ENCODE peak calls at places on chromosomes 4 and X, in five cellular contexts. G is mesenchymal stem cell, M is H9, I is neuronal stem cell, S is H1. F is an unnamed sample.

GRCh38 chrX:53320543-53321215 is 39.3 kb upstream of the IQSEC2 start:
- DNase-seq in S (no peak), M (no peak), I (no peak), G (no peak), F (no peak)

GRCh38 chr4:5750052-5750950 is 39.3 kb downstream of the EVC start:
- DNase-seq in G (peak), I (no peak), S (no peak), M (no peak), F (no peak)

GRCh38 chrX:70176938-70177533 is at the start of gene DGAT2L6:
- DNase-seq in M (no peak), G (no peak), S (no peak), I (no peak), F (no peak)

GRCh38 chr4:55214172-55214571 is 88.8 kb upstream of the KDR start:
- DNase-seq in M (no peak), I (no peak), S (no peak), G (peak), F (no peak)

GRCh38 chr4:43607827-43608461 is 715.4 kb downstream of the GRXCR1 start:
- DNase-seq in S (no peak), I (no peak), M (no peak), G (no peak), F (no peak)

GRCh38 chr4:153222162-153222789 is 18.0 kb downstream of the TRIM2 start:
- DNase-seq in S (no peak), G (peak), M (peak), I (peak), F (peak)

GRCh38 chr4:25043548-25043947 is 12.8 kb upstream of the LGI2 start:
- DNase-seq in S (no peak), G (no peak), I (no peak), M (no peak), F (no peak)

GRCh38 chrX:50996930-50997329 is 86.4 kb downstream of the BMP15 start:
- DNase-seq in M (peak), I (no peak), G (no peak), S (no peak), F (no peak)

GRCh38 chr4:3829954-3830773 is 64.0 kb downstream of the ADRA2C start:
- DNase-seq in I (peak), G (no peak), S (no peak), M (peak), F (no peak)

GRCh38 chr4:165440415-165440882 is 61.6 kb downstream of the CPE start:
- DNase-seq in M (no peak), G (peak), I (no peak), S (no peak), F (peak)

GRCh38 chr4:39446842-39447573 is 11.7 kb downstream of the RPL9 start:
- DNase-seq in S (peak), I (peak), G (peak), M (peak), F (peak)

GRCh38 chrX:130915302-130915701 is 12.3 kb upstream of the ENOX2 start:
- DNase-seq in G (peak), S (no peak), I (no peak), M (no peak), F (no peak)

GRCh38 chr4:75547647-75548387 is 8.0 kb upstream of the ODAPH start:
- DNase-seq in M (no peak), I (no peak), S (no peak), G (peak), F (peak)

GRCh38 chrX:6778547-6779231 is 243.8 kb upstream of the VCX3A start:
- DNase-seq in I (no peak), G (no peak), M (peak), S (no peak), F (no peak)

GRCh38 chr4:6695660-6696581 is 2.2 kb downstream of the S100P start:
- DNase-seq in S (no peak), G (peak), M (no peak), I (no peak), F (peak)

GRCh38 chr4:73213917-73214663 is 44.5 kb downstream of the ANKRD17 start:
- DNase-seq in M (no peak), I (no peak), S (no peak), G (peak), F (no peak)

GRCh38 chr4:76260571-76260970 is 9.1 kb downstream of the FAM47E start:
- DNase-seq in G (no peak), M (no peak), S (no peak), I (no peak), F (no peak)

GRCh38 chr4:150305995-150306394 is 227.8 kb downstream of the DCLK2 start:
- DNase-seq in M (no peak), I (no peak), S (no peak), G (peak), F (no peak)

GRCh38 chr4:189804884-189805283 is 135.8 kb upstream of the FRG1 start:
- DNase-seq in S (no peak), G (no peak), M (no peak), I (no peak), F (no peak)

GRCh38 chr4:1763550-1764080 is 29.5 kb upstream of the FGFR3 start:
- DNase-seq in S (no peak), G (peak), M (no peak), I (no peak), F (no peak)

GRCh38 chr4:21512351-21512750 is 436.2 kb downstream of the KCNIP4 start:
- DNase-seq in S (no peak), M (no peak), G (peak), I (peak), F (peak)

GRCh38 chr4:84691170-84691691 is 108.3 kb downstream of the CDS1 start:
- DNase-seq in S (no peak), M (no peak), I (no peak), G (peak), F (peak)

GRCh38 chr4:155353923-155354540 is 22.7 kb downstream of the MAP9 start:
- DNase-seq in M (peak), S (no peak), G (peak), I (peak), F (peak)

GRCh38 chrX:71917621-71918341 is 7.1 kb downstream of the NHSL2 start:
- DNase-seq in G (peak), M (peak), I (no peak), S (no peak), F (no peak)

GRCh38 chr4:52545099-52546069 is 113.7 kb downstream of the USP46 start:
- DNase-seq in S (peak), G (peak), M (peak), I (peak), F (peak)

GRCh38 chr4:40564004-40564403 is 65.7 kb downstream of the RBM47 start:
- DNase-seq in M (no peak), G (no peak), S (no peak), I (no peak), F (no peak)

GRCh38 chr4:125833-126232 is 1.5 kb downstream of the ZNF718 start:
- DNase-seq in I (no peak), G (peak), S (no peak), M (no peak), F (no peak)
- H3K23ac ChIP-seq in I (no peak), G (no peak), S (no peak), M (no peak), F (peak)

DNA sequence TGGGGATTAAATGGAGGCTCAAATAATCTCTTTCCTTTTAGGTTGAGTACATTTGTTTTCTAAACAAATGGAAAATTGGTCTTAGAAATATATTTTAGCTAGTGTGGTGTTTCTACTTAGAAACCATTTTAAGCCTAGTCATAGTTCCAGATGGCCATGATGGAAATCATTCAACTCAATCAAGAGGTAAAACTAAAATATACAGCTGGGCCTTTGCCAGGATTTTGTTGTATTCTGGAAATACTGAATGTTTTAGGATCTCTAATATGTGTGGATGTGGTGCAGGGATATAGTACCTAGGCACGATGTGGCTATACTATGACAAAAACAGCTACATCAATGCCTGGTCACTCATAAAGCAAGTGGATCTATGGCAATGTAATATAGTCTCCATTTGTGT is 146.0 kb upstream of the BANK1 start:
- DNase-seq in I (no peak), G (no peak), M (no peak), S (no peak), F (no peak)
- H2BK12ac ChIP-seq in I (no peak), G (no peak), M (no peak), S (no peak), F (no peak)

GRCh38 chr4:124936427-124936826 is 223.9 kb upstream of the ANKRD50 start:
- DNase-seq in M (no peak), G (peak), S (no peak), I (no peak), F (no peak)
- H3K18ac ChIP-seq in M (no peak), G (no peak), S (no peak), I (no peak), F (no peak)

DNA sequence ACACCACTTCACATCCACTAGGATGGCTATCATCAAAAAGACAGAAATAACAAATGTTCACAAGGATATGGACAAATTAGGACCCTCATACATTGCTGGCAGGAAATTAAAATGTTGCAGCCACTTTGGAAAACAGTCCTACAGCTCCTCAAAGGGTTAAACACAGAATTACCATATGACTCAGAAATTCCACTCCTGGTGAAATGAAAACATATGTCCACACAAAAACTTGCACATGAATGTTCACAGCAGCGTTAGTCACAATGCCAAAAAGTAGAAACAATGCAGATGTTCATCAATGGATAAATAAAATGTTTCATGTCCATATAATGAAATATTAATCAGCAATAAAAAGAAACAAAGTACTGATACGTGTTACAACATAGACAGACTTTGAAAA is 15.1 kb downstream of the S100G start:
- DNase-seq in M (no peak), I (no peak), G (peak), S (no peak), F (no peak)
- H3K23ac ChIP-seq in M (no peak), I (no peak), G (no peak), S (no peak), F (no peak)

GRCh38 chr4:74387790-74388189 is 22.8 kb downstream of the EREG start:
- DNase-seq in G (no peak), S (no peak), M (no peak), I (no peak), F (no peak)
- H2BK12ac ChIP-seq in G (no peak), S (no peak), M (no peak), I (no peak), F (no peak)

F was measured in trophoblast cell.